ENCODE peak calls at places on chromosomes 4 and X, in eight cellular contexts. D is caudate nucleus; T is upper lobe of right lung; N is stimulated activated effector memory CD8-positive, alpha-beta T cell treated with anti-CD3 and anti-CD28 coated beads, Interleukin-12 subunit alpha, Interleukin-12 subunit beta, amount 100 ng/mL, for 72 hours; Q is substantia nigra; F is NCI-H1105 treated with DMSO at 0.1 percent for 48 hours; M is SW 1271; V is nephron progenitor cell. C is an unnamed sample.

GRCh38 chr4:187992971-187993370 is 2.6 kb upstream of the ZFP42 start:
- DNase-seq in D (no peak), T (no peak), N (no peak), Q (no peak), F (no peak), M (no peak), V (no peak), C (no peak)

GRCh38 chr4:53365121-53365485 is 758 bp downstream of the SCFD2 start:
- DNase-seq in D (no peak), T (no peak), N (no peak), Q (no peak), F (no peak), M (no peak), V (no peak), C (no peak)

GRCh38 chr4:3387943-3388348 is 53.8 kb upstream of the HGFAC start:
- DNase-seq in D (no peak), T (peak; percentile 90), N (no peak), Q (peak; percentile 60), F (no peak), M (no peak), V (no peak), C (no peak)

GRCh38 chr4:14143892-14144291 is 516.4 kb upstream of the BOD1L1 start:
- DNase-seq in D (no peak), T (no peak), N (no peak), Q (no peak), F (no peak), M (no peak), V (no peak), C (no peak)

GRCh38 chrX:45824471-45824870 is 623.8 kb upstream of the DIPK2B start:
- DNase-seq in D (no peak), T (no peak), N (no peak), Q (no peak), F (no peak), M (peak; percentile 51), V (no peak), C (no peak)

GRCh38 chr4:76087007-76087769 is 12.7 kb downstream of the ART3 start:
- DNase-seq in D (peak; percentile 37), T (no peak), N (no peak), Q (peak; percentile 48), F (peak; percentile 56), M (no peak), V (peak; percentile 38), C (peak; percentile 72)

GRCh38 chrX:20913760-20914159 is 460.5 kb upstream of the CNKSR2 start:
- DNase-seq in D (no peak), T (no peak), N (no peak), Q (no peak), F (no peak), M (no peak), V (peak; percentile 79), C (no peak)

GRCh38 chr4:153468587-153468986 is 2.4 kb downstream of the TMEM131L start:
- DNase-seq in D (no peak), T (no peak), N (no peak), Q (no peak), F (no peak), M (no peak), V (no peak), C (no peak)

GRCh38 chr4:94127707-94128328 is 79.8 kb upstream of the SMARCAD1 start:
- DNase-seq in D (no peak), T (no peak), N (no peak), Q (no peak), F (peak; percentile 21), M (peak; percentile 3), V (no peak), C (no peak)

GRCh38 chr4:31768756-31769155 is 1048.6 kb downstream of the PCDH7 start:
- DNase-seq in D (no peak), T (no peak), N (no peak), Q (no peak), F (no peak), M (no peak), V (no peak), C (no peak)

GRCh38 chrX:19840899-19841648 is 46.3 kb downstream of the SH3KBP1 start:
- DNase-seq in D (no peak), T (no peak), N (no peak), Q (no peak), F (no peak), M (no peak), V (no peak), C (no peak)

GRCh38 chr4:185304944-185305690 is 90.6 kb downstream of the LRP2BP start:
- DNase-seq in D (no peak), T (peak; percentile 70), N (no peak), Q (no peak), F (no peak), M (no peak), V (no peak), C (peak; percentile 3)

GRCh38 chrX:69531031-69531755 is 27.1 kb downstream of the NALF2 start:
- DNase-seq in D (no peak), T (no peak), N (no peak), Q (no peak), F (no peak), M (no peak), V (no peak), C (no peak)

GRCh38 chr4:97153042-97153441 is 990.2 kb downstream of the STPG2 start:
- DNase-seq in D (no peak), T (no peak), N (no peak), Q (no peak), F (peak; percentile 12), M (no peak), V (peak; percentile 2), C (no peak)

GRCh38 chrX:33082371-33082770 is 129.0 kb downstream of the DMD start:
- DNase-seq in D (no peak), T (no peak), N (no peak), Q (no peak), F (no peak), M (no peak), V (no peak), C (no peak)

GRCh38 chr4:4685810-4686209 is 144.0 kb upstream of the STX18 start:
- DNase-seq in D (no peak), T (no peak), N (no peak), Q (no peak), F (no peak), M (no peak), V (peak; percentile 41), C (no peak)

GRCh38 chr4:10381146-10381545 is 76.1 kb downstream of the ZNF518B start:
- DNase-seq in D (no peak), T (no peak), N (no peak), Q (no peak), F (no peak), M (no peak), V (no peak), C (no peak)

GRCh38 chrX:38312436-38312835 is 14.9 kb downstream of the RPGR start:
- DNase-seq in D (no peak), T (no peak), N (no peak), Q (no peak), F (no peak), M (peak; percentile 0), V (no peak), C (no peak)

C was measured in amygdala.